ENCODE peak calls at places on chromosomes 16 and 17, in ten cellular contexts. A, Z, S, V, F, E, B, K, D and I are unnamed samples.

GRCh38 chr17:80712089-80712488 is 167.5 kb downstream of the RPTOR start:
- DNase-seq in B (no peak), S (no peak), A (no peak), D (no peak), V (no peak), K (no peak), E (no peak), F (no peak), Z (no peak), I (no peak)

GRCh38 chr17:74379495-74380085 is 12.3 kb downstream of the GPR142 start:
- DNase-seq in K (peak; percentile 69), Z (peak; percentile 97), D (peak; percentile 94), F (peak; percentile 92), E (peak; percentile 68), A (peak; percentile 38), S (peak; percentile 91), B (peak; percentile 90), V (peak; percentile 44), I (peak; percentile 65)

GRCh38 chr16:81549547-81550411 is 105.2 kb downstream of the CMIP start:
- DNase-seq in S (no peak), E (no peak), K (no peak), A (no peak), B (no peak), Z (no peak), D (no peak), V (no peak), F (no peak), I (no peak)

GRCh38 chr16:16992986-16993783 is 477.6 kb downstream of the XYLT1 start:
- DNase-seq in D (peak; percentile 13), E (no peak), F (peak; percentile 66), V (no peak), A (no peak), K (no peak), Z (no peak), S (no peak), B (no peak), I (no peak)

GRCh38 chr16:67707790-67708189 is 11.3 kb downstream of the GFOD2 start:
- DNase-seq in Z (no peak), S (no peak), E (no peak), D (no peak), V (no peak), B (no peak), F (no peak), K (no peak), A (no peak), I (no peak)

GRCh38 chr16:20944861-20945390 is 44.4 kb downstream of the LYRM1 start:
- DNase-seq in K (no peak), B (no peak), A (no peak), S (peak; percentile 52), F (no peak), E (peak; percentile 20), D (no peak), Z (no peak), V (no peak), I (peak; percentile 39)

GRCh38 chr17:6092182-6092922 is 22.2 kb downstream of the WSCD1 start:
- DNase-seq in V (no peak), A (no peak), E (no peak), S (no peak), D (no peak), B (no peak), K (no peak), Z (peak; percentile 53), F (no peak), I (no peak)

GRCh38 chr16:74903882-74904678 is 80.8 kb downstream of the WDR59 start:
- DNase-seq in K (no peak), Z (no peak), A (no peak), E (no peak), B (no peak), V (no peak), F (no peak), S (no peak), D (no peak), I (no peak)

GRCh38 chr17:35730400-35731005 is 936 bp upstream of the RASL10B start:
- DNase-seq in V (no peak), F (no peak), D (no peak), B (no peak), E (no peak), A (no peak), S (no peak), Z (no peak), K (no peak), I (no peak)

GRCh38 chr17:35733366-35733765 is 1.9 kb downstream of the RASL10B start:
- DNase-seq in A (no peak), D (no peak), V (no peak), E (no peak), S (no peak), F (no peak), K (no peak), B (no peak), Z (no peak), I (no peak)

GRCh38 chr17:35731239-35731931 is at the start of gene RASL10B:
- DNase-seq in S (peak; percentile 62), A (no peak), D (peak; percentile 85), K (no peak), B (no peak), F (no peak), E (no peak), V (no peak), Z (peak; percentile 78), I (peak; percentile 39)

GRCh38 chr17:35732806-35733136 is 1.3 kb downstream of the RASL10B start:
- DNase-seq in B (no peak), D (no peak), E (no peak), S (no peak), K (no peak), F (no peak), A (no peak), Z (no peak), V (no peak), I (no peak)

DNA sequence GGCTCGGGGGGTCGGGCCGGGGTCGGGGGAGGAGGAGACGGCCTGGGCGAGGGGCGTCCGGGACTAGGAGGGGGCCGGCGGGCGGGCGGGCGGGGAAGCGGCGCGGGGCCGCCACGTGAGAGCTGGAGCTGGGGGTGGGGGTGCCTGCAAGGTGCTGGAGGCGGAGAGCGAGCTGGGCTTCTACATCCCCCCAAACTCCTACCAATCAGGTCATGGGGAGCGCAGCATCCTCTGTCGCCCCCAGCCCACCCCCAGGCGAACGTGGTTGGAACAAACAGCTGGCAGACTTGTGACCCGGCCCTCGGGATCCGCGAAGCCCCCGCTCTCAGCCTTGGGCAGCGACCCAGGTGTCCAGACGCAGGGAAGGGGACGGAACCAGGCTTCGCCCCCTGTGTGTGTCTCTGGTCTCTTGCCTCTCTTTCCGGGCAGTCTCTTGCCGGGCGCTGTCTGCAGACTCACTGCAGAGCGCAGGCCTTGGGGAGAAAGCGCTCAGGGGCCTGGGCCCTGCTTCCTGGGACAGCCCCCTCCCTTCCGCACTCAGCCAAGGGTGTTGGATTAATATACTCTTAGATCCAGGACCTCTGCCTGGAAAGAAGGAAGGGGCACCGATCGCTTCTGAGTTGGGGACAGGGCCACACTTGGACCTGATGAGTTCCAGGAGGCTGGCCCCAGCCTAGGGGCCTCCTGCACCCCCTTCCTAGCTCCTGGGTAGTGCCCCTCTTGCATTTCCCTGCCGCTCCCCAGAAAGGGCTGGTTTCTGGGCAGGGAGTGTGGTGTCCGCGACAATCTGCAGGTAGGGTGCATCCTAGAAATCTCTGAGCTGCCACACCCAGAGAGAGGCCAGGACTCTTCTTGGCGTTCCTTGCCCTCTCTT is 730 bp downstream of the RASL10B start:
- DNase-seq in K (no peak), Z (no peak), F (no peak), V (no peak), E (no peak), S (no peak), B (no peak), D (peak; percentile 47), A (no peak), I (no peak)
- H3K4me3 ChIP-seq in K (no peak overlapping the region), Z (peak overlapping the region; percentile 68), F (peak overlapping the region; percentile 70), V (peak overlapping the region; percentile 50), E (no peak overlapping the region), S (peak overlapping the region; percentile 74), B (no peak overlapping the region), D (peak overlapping the region; percentile 96), A (peak overlapping the region; percentile 53), I (peak overlapping the region; percentile 34)

DNA sequence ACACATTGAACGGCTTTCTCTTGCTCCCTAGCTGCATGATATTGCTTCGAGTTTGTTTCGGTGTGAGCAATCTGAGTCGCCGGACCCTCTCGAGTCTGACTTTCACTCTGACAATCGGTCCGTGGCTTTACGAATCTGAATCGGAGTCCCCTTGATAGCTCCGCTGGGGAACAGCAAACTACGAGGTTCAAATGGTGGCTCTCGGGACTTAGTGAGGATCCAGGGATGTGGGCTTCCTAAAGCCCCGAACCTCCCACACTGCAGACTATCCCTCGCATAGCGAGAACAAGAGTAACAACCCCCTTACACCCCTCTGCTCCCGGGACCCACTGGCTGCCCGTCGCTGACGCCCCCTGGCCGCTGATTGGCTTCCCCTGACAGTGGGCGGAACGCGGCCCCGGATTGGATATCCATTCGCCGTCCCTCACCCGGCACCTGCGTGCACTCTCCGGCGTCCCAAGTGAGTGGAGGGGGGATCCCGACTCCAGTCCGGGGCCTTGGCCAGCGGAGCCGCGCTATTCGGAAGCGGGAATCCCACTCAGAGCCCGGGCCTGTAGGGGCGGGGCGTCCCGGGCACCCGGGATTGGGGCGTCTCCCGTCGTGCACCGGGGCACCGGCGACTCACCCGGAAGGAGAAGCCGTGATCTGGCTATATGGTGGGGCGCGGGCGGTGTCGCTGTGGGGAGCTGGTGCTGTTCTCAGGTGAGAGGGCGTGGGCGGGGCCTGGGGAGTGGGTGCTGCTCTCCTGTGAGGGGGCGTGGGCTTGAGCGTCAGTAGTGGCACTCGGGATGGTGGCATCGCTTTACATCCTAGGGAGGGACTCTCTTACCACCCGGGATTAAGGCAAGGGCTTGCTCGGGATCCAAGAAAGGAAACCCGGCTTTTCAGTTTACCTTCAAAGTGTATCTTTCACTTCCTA is at the start of gene SNX11:
- DNase-seq in F (peak; percentile 100), K (peak; percentile 85), V (peak; percentile 69), B (peak; percentile 94), A (peak; percentile 64), S (peak; percentile 85), E (peak; percentile 91), D (peak; percentile 97), Z (peak; percentile 93), I (peak; percentile 90)
- TF ChIP-seq CTCF in F (no peak), K (peak; percentile 1), V (peak; percentile 30), B (peak; percentile 50), A (peak; percentile 2), S (no peak), E (peak; percentile 15), D (no peak), Z (no peak), I (peak; percentile 4)

DNA sequence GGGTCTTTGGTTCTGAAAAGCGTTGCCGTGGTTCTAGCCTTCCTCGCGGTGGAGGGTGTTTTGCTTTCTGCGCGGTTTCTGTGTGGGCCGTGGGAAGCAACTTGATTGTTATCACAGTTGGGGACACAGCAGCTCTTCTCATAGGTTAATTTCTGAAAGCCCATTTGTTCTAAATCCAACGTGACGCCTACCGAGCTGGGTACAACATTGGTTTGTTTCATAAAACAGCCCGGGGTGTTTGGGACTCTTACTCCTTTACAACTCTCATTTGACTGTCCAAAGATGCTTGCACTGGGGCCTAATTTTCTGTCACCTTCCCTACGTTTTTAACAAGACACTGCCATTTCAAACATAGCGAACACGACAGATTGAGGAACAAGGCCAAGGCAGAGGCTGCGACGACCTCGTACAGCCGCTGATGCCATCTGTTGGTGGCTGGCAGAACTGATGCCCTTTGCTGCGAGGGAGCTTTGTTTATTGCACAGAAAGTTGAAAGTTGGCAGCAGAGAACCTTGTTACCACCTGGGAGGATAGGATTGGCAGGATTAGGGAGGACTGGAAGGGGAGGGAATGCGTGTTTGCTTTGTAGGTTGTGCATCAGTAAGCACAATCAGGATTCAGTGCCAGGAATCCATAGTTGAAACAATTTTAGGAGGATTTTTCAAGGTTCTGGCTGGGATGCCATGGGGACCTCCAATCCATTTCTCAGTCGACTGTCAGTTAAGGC is 98.2 kb downstream of the PITPNC1 start:
- DNase-seq in V (no peak), Z (peak; percentile 84), S (peak; percentile 78), D (peak; percentile 73), F (peak; percentile 79), B (peak; percentile 67), K (peak; percentile 75), A (peak; percentile 63), E (peak; percentile 24), I (peak; percentile 79)
- H3K4me3 ChIP-seq in V (no peak overlapping the region), Z (peak overlapping the region; percentile 35), S (no peak overlapping the region), D (no peak overlapping the region), F (no peak overlapping the region), B (no peak overlapping the region), K (no peak overlapping the region), A (no peak overlapping the region), E (no peak overlapping the region), I (no peak overlapping the region)

DNA sequence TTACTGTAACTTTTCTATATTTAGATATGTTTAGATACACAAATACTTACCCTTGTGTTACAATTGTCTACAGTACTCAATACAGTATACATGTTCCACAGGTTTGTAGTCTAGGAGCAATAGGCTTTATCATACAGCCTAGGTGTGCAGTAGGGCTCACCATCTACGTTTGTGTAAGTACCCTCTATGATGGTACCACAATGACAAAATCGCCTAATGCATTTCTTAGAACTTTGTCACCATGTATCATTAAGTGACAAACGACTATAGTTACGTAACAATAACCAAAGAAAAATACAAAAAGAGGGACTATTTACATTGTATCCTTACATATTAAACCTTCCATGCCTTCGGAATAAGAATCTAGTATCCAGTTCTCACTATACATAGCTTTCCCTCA is 8.0 kb downstream of the STAT5B start:
- DNase-seq in V (no peak), S (no peak), K (no peak), E (no peak), B (no peak), Z (no peak), F (no peak), D (no peak), A (no peak), I (no peak)
- TF ChIP-seq CTCF in V (no peak), S (no peak), K (no peak), E (no peak), B (no peak), Z (no peak), F (no peak), D (no peak), A (no peak), I (no peak)